ENCODE peak calls at places on chromosome 15, in eight cellular contexts. One of them, this sample, is unnamed.

GRCh38 chr15:37019479-37020433 is 80.6 kb downstream of the MEIS2 start:
- DNase-seq in IMR-90: peak
- DNase-seq in ureter: no peak
- DNase-seq in NCI-H1694: no peak
- DNase-seq in posterior cingulate gyrus: no peak
- DNase-seq in T-helper 2 cell: no peak
- DNase-seq in DND-41: no peak
- DNase-seq in activated T-cell treated with anti-CD3 and anti-CD28 coated beads for 1 hour: no peak
- DNase-seq in this sample: no peak

GRCh38 chr15:70099966-70100494 is 2.3 kb upstream of the TLE3 start:
- DNase-seq in activated T-cell treated with anti-CD3 and anti-CD28 coated beads for 1 hour: no peak
- DNase-seq in ureter: no peak
- DNase-seq in NCI-H1694: no peak
- DNase-seq in IMR-90: no peak
- DNase-seq in DND-41: peak
- DNase-seq in posterior cingulate gyrus: no peak
- DNase-seq in T-helper 2 cell: no peak
- DNase-seq in this sample: no peak

GRCh38 chr15:94141802-94142201 is 89.6 kb upstream of the MCTP2 start:
- DNase-seq in ureter: no peak
- DNase-seq in T-helper 2 cell: no peak
- DNase-seq in IMR-90: no peak
- DNase-seq in DND-41: no peak
- DNase-seq in NCI-H1694: no peak
- DNase-seq in posterior cingulate gyrus: no peak
- DNase-seq in activated T-cell treated with anti-CD3 and anti-CD28 coated beads for 1 hour: no peak
- DNase-seq in this sample: no peak

GRCh38 chr15:44243146-44243545 is 45.4 kb upstream of the GOLM2 start:
- DNase-seq in activated T-cell treated with anti-CD3 and anti-CD28 coated beads for 1 hour: no peak
- DNase-seq in NCI-H1694: no peak
- DNase-seq in IMR-90: no peak
- DNase-seq in DND-41: no peak
- DNase-seq in posterior cingulate gyrus: no peak
- DNase-seq in T-helper 2 cell: no peak
- DNase-seq in ureter: no peak
- DNase-seq in this sample: no peak

GRCh38 chr15:40893019-40893723 is 1.1 kb upstream of the VPS18 start:
- DNase-seq in ureter: no peak
- DNase-seq in T-helper 2 cell: peak
- DNase-seq in DND-41: no peak
- DNase-seq in activated T-cell treated with anti-CD3 and anti-CD28 coated beads for 1 hour: no peak
- DNase-seq in posterior cingulate gyrus: no peak
- DNase-seq in IMR-90: no peak
- DNase-seq in NCI-H1694: no peak
- DNase-seq in this sample: no peak

GRCh38 chr15:70132148-70132547 is 34.4 kb upstream of the TLE3 start:
- DNase-seq in T-helper 2 cell: no peak
- DNase-seq in DND-41: no peak
- DNase-seq in ureter: no peak
- DNase-seq in activated T-cell treated with anti-CD3 and anti-CD28 coated beads for 1 hour: no peak
- DNase-seq in posterior cingulate gyrus: no peak
- DNase-seq in IMR-90: peak
- DNase-seq in NCI-H1694: no peak
- DNase-seq in this sample: no peak

GRCh38 chr15:77528968-77529319 is 103.8 kb downstream of the LINGO1 start:
- DNase-seq in ureter: no peak
- DNase-seq in posterior cingulate gyrus: no peak
- DNase-seq in activated T-cell treated with anti-CD3 and anti-CD28 coated beads for 1 hour: no peak
- DNase-seq in NCI-H1694: peak
- DNase-seq in DND-41: no peak
- DNase-seq in T-helper 2 cell: no peak
- DNase-seq in IMR-90: no peak
- DNase-seq in this sample: no peak

GRCh38 chr15:30885814-30886213 is 17.9 kb upstream of the FAN1 start:
- DNase-seq in DND-41: no peak
- DNase-seq in activated T-cell treated with anti-CD3 and anti-CD28 coated beads for 1 hour: no peak
- DNase-seq in NCI-H1694: no peak
- DNase-seq in T-helper 2 cell: no peak
- DNase-seq in posterior cingulate gyrus: no peak
- DNase-seq in ureter: no peak
- DNase-seq in IMR-90: peak
- DNase-seq in this sample: no peak

GRCh38 chr15:73593278-73594074 is 39.7 kb downstream of the NPTN start:
- DNase-seq in activated T-cell treated with anti-CD3 and anti-CD28 coated beads for 1 hour: no peak
- DNase-seq in NCI-H1694: no peak
- DNase-seq in posterior cingulate gyrus: no peak
- DNase-seq in ureter: no peak
- DNase-seq in DND-41: no peak
- DNase-seq in T-helper 2 cell: no peak
- DNase-seq in IMR-90: peak
- DNase-seq in this sample: no peak

GRCh38 chr15:61232266-61232665 is 3.2 kb upstream of the RORA start:
- DNase-seq in NCI-H1694: no peak
- DNase-seq in activated T-cell treated with anti-CD3 and anti-CD28 coated beads for 1 hour: no peak
- DNase-seq in DND-41: no peak
- DNase-seq in IMR-90: no peak
- DNase-seq in ureter: no peak
- DNase-seq in T-helper 2 cell: no peak
- DNase-seq in posterior cingulate gyrus: no peak
- DNase-seq in this sample: no peak

GRCh38 chr15:95875141-95875643 is 455.3 kb upstream of the NR2F2 start:
- DNase-seq in IMR-90: no peak
- DNase-seq in activated T-cell treated with anti-CD3 and anti-CD28 coated beads for 1 hour: no peak
- DNase-seq in ureter: no peak
- DNase-seq in NCI-H1694: no peak
- DNase-seq in DND-41: peak
- DNase-seq in posterior cingulate gyrus: no peak
- DNase-seq in T-helper 2 cell: no peak
- DNase-seq in this sample: no peak

GRCh38 chr15:29734917-29735572 is 87.2 kb downstream of the TJP1 start:
- DNase-seq in ureter: no peak
- DNase-seq in activated T-cell treated with anti-CD3 and anti-CD28 coated beads for 1 hour: no peak
- DNase-seq in DND-41: no peak
- DNase-seq in IMR-90: peak
- DNase-seq in posterior cingulate gyrus: no peak
- DNase-seq in T-helper 2 cell: no peak
- DNase-seq in NCI-H1694: no peak
- DNase-seq in this sample: no peak

GRCh38 chr15:78909160-78909695 is 35.6 kb downstream of the CTSH start:
- DNase-seq in activated T-cell treated with anti-CD3 and anti-CD28 coated beads for 1 hour: no peak
- DNase-seq in posterior cingulate gyrus: no peak
- DNase-seq in T-helper 2 cell: no peak
- DNase-seq in DND-41: no peak
- DNase-seq in NCI-H1694: no peak
- DNase-seq in IMR-90: no peak
- DNase-seq in ureter: no peak
- DNase-seq in this sample: no peak

GRCh38 chr15:71366926-71367325 is 251.7 kb downstream of the THSD4 start:
- DNase-seq in ureter: no peak
- DNase-seq in activated T-cell treated with anti-CD3 and anti-CD28 coated beads for 1 hour: no peak
- DNase-seq in IMR-90: peak
- DNase-seq in DND-41: no peak
- DNase-seq in T-helper 2 cell: no peak
- DNase-seq in posterior cingulate gyrus: no peak
- DNase-seq in NCI-H1694: no peak
- DNase-seq in this sample: no peak

GRCh38 chr15:63274427-63274826 is 3.0 kb upstream of the APH1B start:
- DNase-seq in DND-41: peak
- DNase-seq in ureter: no peak
- DNase-seq in IMR-90: no peak
- DNase-seq in posterior cingulate gyrus: no peak
- DNase-seq in activated T-cell treated with anti-CD3 and anti-CD28 coated beads for 1 hour: no peak
- DNase-seq in NCI-H1694: no peak
- DNase-seq in T-helper 2 cell: no peak
- DNase-seq in this sample: no peak

GRCh38 chr15:59616390-59616789 is 4.8 kb downstream of the GCNT3 start:
- DNase-seq in T-helper 2 cell: no peak
- DNase-seq in activated T-cell treated with anti-CD3 and anti-CD28 coated beads for 1 hour: no peak
- DNase-seq in DND-41: no peak
- DNase-seq in ureter: no peak
- DNase-seq in posterior cingulate gyrus: no peak
- DNase-seq in NCI-H1694: no peak
- DNase-seq in IMR-90: no peak
- DNase-seq in this sample: no peak

GRCh38 chr15:34987182-34987488 is 952 bp downstream of the ZNF770 start:
- DNase-seq in T-helper 2 cell: no peak
- DNase-seq in NCI-H1694: no peak
- DNase-seq in IMR-90: no peak
- DNase-seq in activated T-cell treated with anti-CD3 and anti-CD28 coated beads for 1 hour: no peak
- DNase-seq in DND-41: no peak
- DNase-seq in ureter: no peak
- DNase-seq in posterior cingulate gyrus: no peak
- DNase-seq in this sample: no peak

GRCh38 chr15:38854506-38854905 is 289.9 kb upstream of the RASGRP1 start:
- DNase-seq in T-helper 2 cell: no peak
- DNase-seq in DND-41: no peak
- DNase-seq in NCI-H1694: no peak
- DNase-seq in activated T-cell treated with anti-CD3 and anti-CD28 coated beads for 1 hour: no peak
- DNase-seq in ureter: no peak
- DNase-seq in posterior cingulate gyrus: no peak
- DNase-seq in IMR-90: no peak
- DNase-seq in this sample: no peak

GRCh38 chr15:67305506-67305905 is 50.9 kb downstream of the IQCH start:
- DNase-seq in posterior cingulate gyrus: no peak
- DNase-seq in NCI-H1694: no peak
- DNase-seq in IMR-90: no peak
- DNase-seq in activated T-cell treated with anti-CD3 and anti-CD28 coated beads for 1 hour: no peak
- DNase-seq in ureter: no peak
- DNase-seq in DND-41: no peak
- DNase-seq in T-helper 2 cell: no peak
- DNase-seq in this sample: no peak